ENCODE peak calls at places on chromosome 15, in five cellular contexts. U is WTC11, S is astrocyte of the spinal cord, D is fibroblast of lung, R is cardiac fibroblast. V is an unnamed sample.

GRCh38 chr15:83656943-83657528 is 3.1 kb downstream of the ADAMTSL3 start:
- DNase-seq in U (no peak), S (no peak), D (no peak), R (no peak), V (no peak)

GRCh38 chr15:72050700-72051099 is 67.2 kb downstream of the MYO9A start:
- DNase-seq in U (no peak), S (no peak), D (no peak), R (peak; percentile 26), V (no peak)

GRCh38 chr15:95302206-95302605 is 1028.3 kb upstream of the NR2F2 start:
- DNase-seq in U (no peak), S (no peak), D (no peak), R (peak; percentile 80), V (no peak)

GRCh38 chr15:55221090-55222011 is 24.6 kb upstream of the RSL24D1 start:
- DNase-seq in U (no peak), S (peak; percentile 86), D (peak; percentile 97), R (peak; percentile 98), V (peak; percentile 89)

GRCh38 chr15:98611808-98612207 is 36.5 kb upstream of the IGF1R start:
- DNase-seq in U (no peak), S (no peak), D (no peak), R (no peak), V (no peak)

GRCh38 chr15:75234191-75234810 is 23.8 kb upstream of the GOLGA6C start:
- DNase-seq in U (peak; percentile 1), S (no peak), D (no peak), R (no peak), V (no peak)

GRCh38 chr15:89157061-89157460 is 64.3 kb downstream of the RLBP1 start:
- DNase-seq in U (no peak), S (no peak), D (no peak), R (no peak), V (no peak)

GRCh38 chr15:81155375-81156218 is 21.5 kb downstream of the CFAP161 start:
- DNase-seq in U (no peak), S (peak; percentile 50), D (peak; percentile 87), R (peak; percentile 85), V (peak; percentile 46)

GRCh38 chr15:60910202-60910601 is 318.9 kb downstream of the RORA start:
- DNase-seq in U (no peak), S (no peak), D (no peak), R (no peak), V (no peak)

DNA sequence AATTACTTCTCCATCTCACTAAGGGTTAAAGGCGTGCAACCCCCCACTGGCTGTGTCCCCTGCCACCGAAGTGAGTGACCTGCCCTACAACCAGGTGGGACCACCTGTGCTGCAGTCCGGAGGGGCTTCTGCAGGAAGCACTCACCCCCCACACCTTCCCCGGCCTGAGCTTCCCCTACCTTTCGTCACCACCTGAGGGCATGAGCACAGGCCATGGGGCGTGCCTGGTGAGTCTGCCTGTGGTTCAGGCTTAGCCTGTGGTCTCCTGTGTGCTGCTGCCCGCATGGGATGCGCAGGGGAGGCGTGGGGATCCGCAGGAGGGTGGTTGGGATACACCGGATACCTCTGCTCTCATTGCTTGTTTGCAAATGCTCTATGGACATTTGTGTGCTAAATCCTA is 46.0 kb downstream of the KLHL25 start:
- DNase-seq in U (peak; percentile 63), S (no peak), D (no peak), R (no peak), V (no peak)
- TF ChIP-seq CTCF in U (no peak), S (peak; percentile 1), D (no peak), R (no peak), V (no peak)

GRCh38 chr15:22883196-22883595 is 44.7 kb downstream of the NIPA2 start:
- DNase-seq in U (no peak), S (no peak), D (no peak), R (no peak), V (no peak)

GRCh38 chr15:22885105-22885504 is 46.6 kb downstream of the NIPA2 start:
- DNase-seq in U (no peak), S (no peak), D (no peak), R (no peak), V (no peak)

GRCh38 chr15:22887157-22887951 is 48.9 kb downstream of the NIPA2 start:
- DNase-seq in U (no peak), S (peak; percentile 67), D (peak; percentile 83), R (peak; percentile 85), V (peak; percentile 36)

GRCh38 chr15:22881739-22882440 is 43.4 kb downstream of the NIPA2 start:
- DNase-seq in U (no peak), S (no peak), D (no peak), R (no peak), V (no peak)

DNA sequence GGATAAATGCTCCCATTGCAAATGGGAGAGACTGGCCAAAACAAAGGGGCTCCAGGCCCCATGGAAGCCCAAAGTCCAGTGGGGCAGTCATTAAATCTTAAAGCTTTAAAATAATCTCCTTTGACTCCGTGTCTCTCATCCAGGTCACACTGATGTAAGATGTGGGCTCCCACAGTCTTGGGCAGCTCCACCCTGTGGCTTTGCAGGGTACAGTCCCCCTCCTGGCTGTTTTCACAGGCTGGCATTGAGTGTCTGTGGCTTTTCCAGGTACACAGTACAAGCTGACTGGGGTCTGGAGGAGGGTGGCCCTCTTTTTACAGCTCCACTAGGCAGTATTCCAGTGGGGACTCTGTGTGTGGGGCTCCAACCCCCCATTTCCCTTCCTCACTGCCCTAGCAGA is 45.9 kb downstream of the NIPA2 start:
- DNase-seq in U (peak; percentile 41), S (no peak), D (no peak), R (no peak), V (no peak)
- TF ChIP-seq CTCF in U (no peak), S (peak; percentile 33), D (no peak), R (no peak), V (no peak)

GRCh38 chr15:101320501-101321052 is 25.5 kb upstream of the SNRPA1 start:
- DNase-seq in U (peak; percentile 64), S (no peak), D (peak; percentile 40), R (peak; percentile 72), V (no peak)
- TF ChIP-seq CTCF in U (peak; percentile 42), S (peak; percentile 7), D (peak; percentile 38), R (peak; percentile 34), V (peak; percentile 52)

GRCh38 chr15:43127752-43128151 is 5.6 kb upstream of the TMEM62 start:
- DNase-seq in U (no peak), S (no peak), D (no peak), R (no peak), V (no peak)

GRCh38 chr15:43135351-43135750 is 2.0 kb downstream of the TMEM62 start:
- DNase-seq in U (no peak), S (no peak), D (no peak), R (no peak), V (no peak)

GRCh38 chr15:43132830-43133428 is 457 bp upstream of the TMEM62 start:
- DNase-seq in U (peak; percentile 17), S (no peak), D (no peak), R (no peak), V (no peak)

GRCh38 chr15:43134157-43134637 is 811 bp downstream of the TMEM62 start:
- DNase-seq in U (no peak), S (no peak), D (no peak), R (no peak), V (no peak)

GRCh38 chr15:43133429-43134156 is at the start of gene TMEM62:
- DNase-seq in U (peak; percentile 74), S (peak; percentile 57), D (peak; percentile 48), R (peak; percentile 57), V (no peak)
- TF ChIP-seq CTCF in U (no peak), S (no peak), D (no peak), R (no peak), V (no peak)

V was measured in AG04450.